ENCODE peak calls at places on chromosome 7, in ten cellular contexts. W is HuH-7; Y is activated T-cell treated with anti-CD3 and anti-CD28 coated beads for 1 hour; D is neural crest cell; P is uterus; N is naive thymus-derived CD4-positive, alpha-beta T cell; T is fibroblast of lung; F is T-helper 2 cell; G is activated naive CD4-positive, alpha-beta T cell treated with anti-CD3 and anti-CD28 coated beads, Interleukin-2, amount 50 U/mL, for 16 hours; O is WTC11. A is an unnamed sample.

GRCh38 chr7:35286422-35286821 is 32.5 kb upstream of the TBX20 start:
- DNase-seq in W (no peak), Y (no peak), D (no peak), P (no peak), N (no peak), T (peak; percentile 4), F (no peak), G (no peak), O (no peak), A (peak; percentile 19)

GRCh38 chr7:68417659-68418058 is 1180.6 kb upstream of the AUTS2 start:
- DNase-seq in W (no peak), Y (no peak), D (no peak), P (no peak), N (no peak), T (no peak), F (no peak), G (no peak), O (no peak), A (peak; percentile 24)

GRCh38 chr7:127250312-127251047 is 2.3 kb downstream of the GRM8 start:
- DNase-seq in W (no peak), Y (no peak), D (no peak), P (no peak), N (no peak), T (no peak), F (no peak), G (no peak), O (no peak), A (no peak)

GRCh38 chr7:138816650-138817049 is 18.7 kb upstream of the ATP6V0A4 start:
- DNase-seq in W (no peak), Y (no peak), D (no peak), P (no peak), N (no peak), T (no peak), F (no peak), G (no peak), O (no peak), A (no peak)

GRCh38 chr7:30751696-30752273 is at the start of gene INMT:
- DNase-seq in W (no peak), Y (no peak), D (no peak), P (peak; percentile 46), N (no peak), T (no peak), F (no peak), G (no peak), O (no peak), A (no peak)

GRCh38 chr7:51029586-51030230 is 247.0 kb upstream of the GRB10 start:
- DNase-seq in W (no peak), Y (no peak), D (no peak), P (no peak), N (no peak), T (peak; percentile 92), F (no peak), G (no peak), O (no peak), A (no peak)

GRCh38 chr7:132575336-132575986 is 809 bp downstream of the PLXNA4 start:
- DNase-seq in W (no peak), Y (no peak), D (peak; percentile 25), P (peak; percentile 61), N (no peak), T (peak; percentile 76), F (no peak), G (no peak), O (peak; percentile 45), A (peak; percentile 70)

GRCh38 chr7:2199528-2199927 is 33.2 kb downstream of the MAD1L1 start:
- DNase-seq in W (no peak), Y (no peak), D (no peak), P (no peak), N (no peak), T (no peak), F (no peak), G (no peak), O (no peak), A (no peak)

GRCh38 chr7:157542669-157543021 is 205.8 kb downstream of the DNAJB6 start:
- DNase-seq in W (no peak), Y (no peak), D (no peak), P (no peak), N (no peak), T (no peak), F (no peak), G (no peak), O (peak; percentile 4), A (no peak)

GRCh38 chr7:38411404-38411803 is 138.0 kb upstream of the TARP start:
- DNase-seq in W (peak; percentile 18), Y (no peak), D (no peak), P (no peak), N (no peak), T (peak; percentile 3), F (no peak), G (no peak), O (no peak), A (no peak)

GRCh38 chr7:1065263-1066260 is 21.2 kb downstream of the GPR146 start:
- DNase-seq in W (peak; percentile 99), Y (peak; percentile 78), D (peak; percentile 84), P (peak; percentile 84), N (peak; percentile 87), T (peak; percentile 53), F (peak; percentile 77), G (peak; percentile 81), O (peak; percentile 92), A (peak; percentile 92)

GRCh38 chr7:455110-455928 is 64.3 kb downstream of the PDGFA start:
- DNase-seq in W (peak; percentile 88), Y (no peak), D (no peak), P (peak; percentile 42), N (no peak), T (no peak), F (no peak), G (no peak), O (no peak), A (peak; percentile 80)

GRCh38 chr7:44398953-44399574 is 73.7 kb upstream of the CAMK2B start:
- DNase-seq in W (no peak), Y (no peak), D (no peak), P (no peak), N (no peak), T (no peak), F (no peak), G (no peak), O (no peak), A (peak; percentile 54)

GRCh38 chr7:28853834-28854749 is 104.0 kb downstream of the TRIL start:
- DNase-seq in W (peak; percentile 95), Y (peak; percentile 56), D (peak; percentile 89), P (peak; percentile 84), N (peak; percentile 68), T (peak; percentile 52), F (peak; percentile 25), G (peak; percentile 70), O (peak; percentile 92), A (peak; percentile 86)

GRCh38 chr7:20310963-20311742 is 19.5 kb upstream of the ITGB8 start:
- DNase-seq in W (no peak), Y (no peak), D (no peak), P (no peak), N (no peak), T (peak; percentile 60), F (no peak), G (no peak), O (no peak), A (no peak)

GRCh38 chr7:17696422-17696821 is 243.9 kb downstream of the SNX13 start:
- DNase-seq in W (peak; percentile 67), Y (no peak), D (peak; percentile 14), P (peak; percentile 30), N (no peak), T (peak; percentile 66), F (no peak), G (no peak), O (no peak), A (peak; percentile 23)

GRCh38 chr7:2198206-2198605 is 34.5 kb downstream of the MAD1L1 start:
- DNase-seq in W (no peak), Y (no peak), D (no peak), P (no peak), N (no peak), T (no peak), F (no peak), G (no peak), O (no peak), A (no peak)

GRCh38 chr7:45663167-45663921 is 89.2 kb downstream of the ADCY1 start:
- DNase-seq in W (peak; percentile 74), Y (no peak), D (peak; percentile 12), P (no peak), N (no peak), T (peak; percentile 4), F (no peak), G (no peak), O (peak; percentile 78), A (peak; percentile 50)

GRCh38 chr7:16356241-16356958 is 64.9 kb downstream of the CRPPA start:
- DNase-seq in W (no peak), Y (no peak), D (no peak), P (no peak), N (no peak), T (peak; percentile 38), F (no peak), G (no peak), O (no peak), A (peak; percentile 24)

GRCh38 chr7:120064565-120064964 is 208.4 kb upstream of the KCND2 start:
- DNase-seq in W (no peak), Y (no peak), D (no peak), P (no peak), N (no peak), T (peak; percentile 53), F (no peak), G (no peak), O (no peak), A (no peak)

GRCh38 chr7:39691821-39692220 is 68.4 kb downstream of the RALA start:
- DNase-seq in W (no peak), Y (no peak), D (no peak), P (no peak), N (no peak), T (peak; percentile 74), F (no peak), G (no peak), O (no peak), A (no peak)

GRCh38 chr7:132430863-132431822 is 145.1 kb downstream of the PLXNA4 start:
- DNase-seq in W (no peak), Y (peak; percentile 18), D (no peak), P (peak; percentile 52), N (peak; percentile 45), T (peak; percentile 98), F (no peak), G (no peak), O (no peak), A (peak; percentile 78)

GRCh38 chr7:47819054-47819920 is 129.0 kb downstream of the PKD1L1 start:
- DNase-seq in W (peak; percentile 72), Y (peak; percentile 18), D (peak; percentile 79), P (peak; percentile 76), N (peak; percentile 22), T (peak; percentile 62), F (no peak), G (peak; percentile 29), O (peak; percentile 64), A (peak; percentile 75)

GRCh38 chr7:31047747-31048146 is 4.4 kb upstream of the ADCYAP1R1 start:
- DNase-seq in W (no peak), Y (no peak), D (no peak), P (no peak), N (no peak), T (no peak), F (no peak), G (no peak), O (no peak), A (no peak)

A was measured in BE2C.